ENCODE peak calls at places on chromosomes 13 and 19, in seven cellular contexts. One of them, this sample, is unnamed.

GRCh38 chr19:6610934-6611370 is 20.0 kb upstream of the CD70 start:
- ATAC-seq in lower lobe of right lung: no peak
- ATAC-seq in heart left ventricle: peak; percentile 41
- ATAC-seq in activated CD8-positive, alpha-beta T cell treated with anti-CD3 and anti-CD28 coated beads, Interleukin-2, amount 10 ng/mL, durations not matched to agents 7 days and 5 days: no peak
- ATAC-seq in upper lobe of left lung: no peak
- ATAC-seq in natural killer cell: no peak
- ATAC-seq in esophagus mucosa: no peak
- ATAC-seq in this sample: peak; percentile 51

GRCh38 chr13:48646791-48647190 is 6.9 kb upstream of the CYSLTR2 start:
- ATAC-seq in upper lobe of left lung: no peak
- ATAC-seq in lower lobe of right lung: peak; percentile 36
- ATAC-seq in natural killer cell: no peak
- ATAC-seq in heart left ventricle: peak; percentile 27
- ATAC-seq in esophagus mucosa: no peak
- ATAC-seq in activated CD8-positive, alpha-beta T cell treated with anti-CD3 and anti-CD28 coated beads, Interleukin-2, amount 10 ng/mL, durations not matched to agents 7 days and 5 days: no peak
- ATAC-seq in this sample: no peak

GRCh38 chr13:35594096-35594495 is 117.6 kb upstream of the MAB21L1 start:
- ATAC-seq in activated CD8-positive, alpha-beta T cell treated with anti-CD3 and anti-CD28 coated beads, Interleukin-2, amount 10 ng/mL, durations not matched to agents 7 days and 5 days: no peak
- ATAC-seq in natural killer cell: no peak
- ATAC-seq in esophagus mucosa: no peak
- ATAC-seq in heart left ventricle: no peak
- ATAC-seq in lower lobe of right lung: no peak
- ATAC-seq in upper lobe of left lung: no peak
- ATAC-seq in this sample: no peak

GRCh38 chr13:44755872-44756271 is 179.7 kb upstream of the TSC22D1 start:
- ATAC-seq in heart left ventricle: no peak
- ATAC-seq in lower lobe of right lung: no peak
- ATAC-seq in upper lobe of left lung: no peak
- ATAC-seq in esophagus mucosa: no peak
- ATAC-seq in natural killer cell: no peak
- ATAC-seq in activated CD8-positive, alpha-beta T cell treated with anti-CD3 and anti-CD28 coated beads, Interleukin-2, amount 10 ng/mL, durations not matched to agents 7 days and 5 days: no peak
- ATAC-seq in this sample: no peak

GRCh38 chr19:49629659-49630058 is 10.3 kb downstream of the RRAS start:
- ATAC-seq in natural killer cell: no peak
- ATAC-seq in lower lobe of right lung: no peak
- ATAC-seq in upper lobe of left lung: no peak
- ATAC-seq in esophagus mucosa: no peak
- ATAC-seq in heart left ventricle: no peak
- ATAC-seq in activated CD8-positive, alpha-beta T cell treated with anti-CD3 and anti-CD28 coated beads, Interleukin-2, amount 10 ng/mL, durations not matched to agents 7 days and 5 days: no peak
- ATAC-seq in this sample: no peak

GRCh38 chr13:38167164-38167822 is 182.4 kb upstream of the UFM1 start:
- ATAC-seq in upper lobe of left lung: no peak
- ATAC-seq in heart left ventricle: no peak
- ATAC-seq in activated CD8-positive, alpha-beta T cell treated with anti-CD3 and anti-CD28 coated beads, Interleukin-2, amount 10 ng/mL, durations not matched to agents 7 days and 5 days: no peak
- ATAC-seq in natural killer cell: no peak
- ATAC-seq in lower lobe of right lung: no peak
- ATAC-seq in esophagus mucosa: no peak
- ATAC-seq in this sample: no peak

GRCh38 chr13:63497601-63498000 is 2082.0 kb upstream of the PCDH20 start:
- ATAC-seq in lower lobe of right lung: no peak
- ATAC-seq in esophagus mucosa: no peak
- ATAC-seq in upper lobe of left lung: no peak
- ATAC-seq in heart left ventricle: no peak
- ATAC-seq in natural killer cell: no peak
- ATAC-seq in activated CD8-positive, alpha-beta T cell treated with anti-CD3 and anti-CD28 coated beads, Interleukin-2, amount 10 ng/mL, durations not matched to agents 7 days and 5 days: no peak
- ATAC-seq in this sample: no peak

GRCh38 chr19:47848871-47849473 is 10.1 kb upstream of the TPRX2 start:
- ATAC-seq in heart left ventricle: no peak
- ATAC-seq in upper lobe of left lung: no peak
- ATAC-seq in natural killer cell: no peak
- ATAC-seq in esophagus mucosa: no peak
- ATAC-seq in activated CD8-positive, alpha-beta T cell treated with anti-CD3 and anti-CD28 coated beads, Interleukin-2, amount 10 ng/mL, durations not matched to agents 7 days and 5 days: no peak
- ATAC-seq in lower lobe of right lung: no peak
- ATAC-seq in this sample: no peak

GRCh38 chr13:43986395-43986794 is 106.7 kb downstream of the LACC1 start:
- ATAC-seq in esophagus mucosa: no peak
- ATAC-seq in natural killer cell: no peak
- ATAC-seq in lower lobe of right lung: no peak
- ATAC-seq in upper lobe of left lung: peak; percentile 11
- ATAC-seq in heart left ventricle: peak; percentile 89
- ATAC-seq in activated CD8-positive, alpha-beta T cell treated with anti-CD3 and anti-CD28 coated beads, Interleukin-2, amount 10 ng/mL, durations not matched to agents 7 days and 5 days: no peak
- ATAC-seq in this sample: no peak

GRCh38 chr19:12730054-12730453 is 4.4 kb downstream of the TRIR start:
- ATAC-seq in upper lobe of left lung: no peak
- ATAC-seq in natural killer cell: no peak
- ATAC-seq in lower lobe of right lung: no peak
- ATAC-seq in esophagus mucosa: no peak
- ATAC-seq in heart left ventricle: no peak
- ATAC-seq in activated CD8-positive, alpha-beta T cell treated with anti-CD3 and anti-CD28 coated beads, Interleukin-2, amount 10 ng/mL, durations not matched to agents 7 days and 5 days: no peak
- ATAC-seq in this sample: no peak

GRCh38 chr19:3707868-3708206 is 347 bp upstream of the TJP3 start:
- ATAC-seq in lower lobe of right lung: peak; percentile 1
- ATAC-seq in esophagus mucosa: no peak
- ATAC-seq in activated CD8-positive, alpha-beta T cell treated with anti-CD3 and anti-CD28 coated beads, Interleukin-2, amount 10 ng/mL, durations not matched to agents 7 days and 5 days: no peak
- ATAC-seq in heart left ventricle: no peak
- ATAC-seq in natural killer cell: no peak
- ATAC-seq in upper lobe of left lung: no peak
- ATAC-seq in this sample: no peak

GRCh38 chr19:42199440-42200115 is 17.9 kb downstream of the DEDD2 start:
- ATAC-seq in esophagus mucosa: peak; percentile 74
- ATAC-seq in natural killer cell: peak; percentile 40
- ATAC-seq in activated CD8-positive, alpha-beta T cell treated with anti-CD3 and anti-CD28 coated beads, Interleukin-2, amount 10 ng/mL, durations not matched to agents 7 days and 5 days: peak; percentile 74
- ATAC-seq in upper lobe of left lung: peak; percentile 25
- ATAC-seq in lower lobe of right lung: peak; percentile 71
- ATAC-seq in heart left ventricle: peak; percentile 73
- ATAC-seq in this sample: peak; percentile 61

GRCh38 chr19:18562086-18562485 is 4.4 kb downstream of the KXD1 start:
- ATAC-seq in activated CD8-positive, alpha-beta T cell treated with anti-CD3 and anti-CD28 coated beads, Interleukin-2, amount 10 ng/mL, durations not matched to agents 7 days and 5 days: no peak
- ATAC-seq in lower lobe of right lung: no peak
- ATAC-seq in heart left ventricle: peak; percentile 23
- ATAC-seq in natural killer cell: no peak
- ATAC-seq in upper lobe of left lung: no peak
- ATAC-seq in esophagus mucosa: no peak
- ATAC-seq in this sample: no peak

GRCh38 chr13:40993987-40994386 is 25.1 kb downstream of the ELF1 start:
- ATAC-seq in natural killer cell: no peak
- ATAC-seq in esophagus mucosa: peak; percentile 98
- ATAC-seq in lower lobe of right lung: peak; percentile 93
- ATAC-seq in heart left ventricle: no peak
- ATAC-seq in activated CD8-positive, alpha-beta T cell treated with anti-CD3 and anti-CD28 coated beads, Interleukin-2, amount 10 ng/mL, durations not matched to agents 7 days and 5 days: no peak
- ATAC-seq in upper lobe of left lung: peak; percentile 89
- ATAC-seq in this sample: no peak

This sample was measured in gastroesophageal sphincter.